ENCODE peak calls at places on chromosomes 12 and 14, in ten cellular contexts. E is heart left ventricle; B is CD8-positive, alpha-beta memory T cell; Q is stomach; U is body of pancreas; A is gastrocnemius medialis; Z is dorsolateral prefrontal cortex; L is A549; C is osteoblast; V is endothelial cell of umbilical vein. Y is an unnamed sample.

GRCh38 chr12:106987846-106988245 is 900 bp upstream of the MTERF2 start:
- DNase-seq in E (no peak), B (no peak), Q (peak), U (peak), A (no peak), Z (no peak), L (no peak), C (no peak), V (no peak), Y (no peak)

GRCh38 chr14:51616724-51617409 is 34.8 kb upstream of the FRMD6 start:
- DNase-seq in E (no peak), B (no peak), Q (peak), U (peak), A (no peak), Z (no peak), L (peak), C (no peak), V (peak), Y (no peak)

GRCh38 chr12:9721394-9722092 is 11.4 kb downstream of the CLECL1 start:
- DNase-seq in E (no peak), B (no peak), Q (no peak), U (no peak), A (no peak), Z (no peak), L (peak), C (no peak), V (peak), Y (no peak)

GRCh38 chr12:51823875-51824565 is 24.5 kb downstream of the FIGNL2 start:
- DNase-seq in E (no peak), B (no peak), Q (peak), U (peak), A (no peak), Z (peak), L (peak), C (peak), V (peak), Y (no peak)

GRCh38 chr12:122752464-122753212 is at the start of gene DENR:
- DNase-seq in E (peak), B (peak), Q (peak), U (peak), A (peak), Z (peak), L (peak), C (peak), V (peak), Y (peak)

GRCh38 chr12:65695077-65695865 is 129.0 kb upstream of the HMGA2 start:
- DNase-seq in E (peak), B (no peak), Q (peak), U (peak), A (no peak), Z (no peak), L (peak), C (peak), V (peak), Y (no peak)

GRCh38 chr14:104665663-104666522 is 23.5 kb upstream of the INF2 start:
- DNase-seq in E (no peak), B (peak), Q (peak), U (peak), A (no peak), Z (peak), L (peak), C (peak), V (peak), Y (peak)

GRCh38 chr14:59317782-59318505 is 129.5 kb downstream of the DAAM1 start:
- DNase-seq in E (no peak), B (no peak), Q (no peak), U (no peak), A (no peak), Z (no peak), L (no peak), C (no peak), V (no peak), Y (no peak)

GRCh38 chr12:39145175-39145999 is 240.0 kb upstream of the CPNE8 start:
- DNase-seq in E (peak), B (no peak), Q (peak), U (peak), A (no peak), Z (peak), L (peak), C (peak), V (no peak), Y (no peak)

GRCh38 chr12:50699149-50699548 is 64.8 kb upstream of the ATF1 start:
- DNase-seq in E (no peak), B (no peak), Q (no peak), U (no peak), A (no peak), Z (no peak), L (no peak), C (no peak), V (no peak), Y (no peak)

GRCh38 chr14:34537677-34538009 is 1.9 kb downstream of the EAPP start:
- DNase-seq in E (no peak), B (no peak), Q (no peak), U (no peak), A (no peak), Z (no peak), L (no peak), C (no peak), V (no peak), Y (no peak)
- H3K4me3 ChIP-seq in E (peak), B (no peak), Q (peak), U (no peak), A (peak), Z (peak), L (no peak), C (no peak), V (no peak), Y (no peak)

DNA sequence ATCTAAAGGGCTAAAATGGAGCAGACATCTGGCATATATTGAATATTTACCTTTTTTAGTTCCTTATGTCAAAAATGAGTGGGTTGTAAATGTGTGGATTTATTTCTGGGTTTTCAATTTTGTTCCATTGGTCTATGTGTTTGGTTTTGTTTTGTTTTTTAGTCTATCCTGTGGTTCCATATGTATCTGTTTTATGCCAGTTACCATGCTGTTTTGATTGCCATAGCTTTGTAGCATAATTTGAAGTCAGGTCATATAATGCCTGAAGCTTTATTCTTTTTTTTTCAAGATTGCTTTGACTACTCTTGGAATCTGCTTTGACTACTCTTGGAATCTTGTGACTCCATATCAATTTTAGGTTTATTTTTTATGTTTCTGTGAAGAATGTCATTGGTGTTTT is 133.2 kb downstream of the MIPOL1 start:
- DNase-seq in E (no peak), B (no peak), Q (no peak), U (no peak), A (no peak), Z (no peak), L (no peak), C (no peak), V (no peak), Y (no peak)
- H3K27ac ChIP-seq in E (no peak), B (no peak), Q (no peak), U (no peak), A (no peak), Z (no peak), L (no peak), C (no peak), V (no peak), Y (no peak)

DNA sequence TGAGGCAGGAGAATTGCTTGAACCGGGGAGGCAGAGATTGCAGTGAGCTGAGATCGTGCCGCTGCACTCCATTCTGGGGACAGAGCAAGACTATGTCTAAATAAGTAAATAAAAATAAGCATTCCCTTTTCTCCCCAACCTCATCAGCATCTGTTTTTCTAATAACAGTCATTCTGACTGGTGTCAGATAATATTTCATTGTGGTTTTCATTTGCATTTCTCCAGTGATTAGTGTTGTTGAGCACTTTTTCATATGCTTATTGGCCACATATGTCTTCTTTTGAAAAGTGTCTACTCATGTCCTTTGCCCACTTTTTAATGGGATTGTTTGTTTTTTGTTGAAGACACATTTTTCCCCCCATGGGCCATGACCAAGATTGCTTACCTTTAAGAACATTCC is 243.2 kb downstream of the ADAMTS20 start:
- DNase-seq in E (no peak), B (no peak), Q (no peak), U (no peak), A (no peak), Z (no peak), L (no peak), C (no peak), V (no peak), Y (no peak)
- H3K4me3 ChIP-seq in E (no peak), B (no peak), Q (no peak), U (no peak), A (no peak), Z (no peak), L (no peak), C (no peak), V (no peak), Y (no peak)

DNA sequence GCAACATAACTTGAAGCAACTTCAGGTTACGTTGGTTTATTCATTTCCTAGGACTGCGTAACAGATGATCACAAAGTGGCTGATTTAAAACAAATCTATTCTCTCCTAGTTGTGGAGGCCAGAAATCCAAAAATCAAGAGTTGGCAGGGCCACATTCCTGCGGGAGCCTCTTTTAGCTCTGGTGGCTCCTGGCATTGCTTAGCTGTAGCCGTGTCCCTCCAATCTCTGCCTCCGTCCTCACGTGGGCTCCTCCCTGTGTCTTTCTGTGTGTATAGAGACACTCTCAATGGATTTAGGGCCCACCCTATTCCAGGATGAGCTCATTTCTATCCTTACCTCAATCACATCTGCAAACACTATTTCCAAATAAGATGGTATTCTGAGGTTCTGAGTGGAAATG is 42.5 kb downstream of the KCTD10 start:
- DNase-seq in E (no peak), B (no peak), Q (no peak), U (no peak), A (no peak), Z (no peak), L (no peak), C (no peak), V (no peak), Y (no peak)
- H3K27ac ChIP-seq in E (no peak), B (no peak), Q (no peak), U (no peak), A (no peak), Z (no peak), L (no peak), C (no peak), V (no peak), Y (no peak)

GRCh38 chr12:108255203-108255602 is 83.9 kb downstream of the CMKLR1 start:
- DNase-seq in E (no peak), B (no peak), Q (no peak), U (no peak), A (no peak), Z (no peak), L (no peak), C (no peak), V (no peak), Y (no peak)

GRCh38 chr12:108257610-108258106 is 81.5 kb downstream of the CMKLR1 start:
- DNase-seq in E (no peak), B (no peak), Q (no peak), U (no peak), A (no peak), Z (no peak), L (no peak), C (no peak), V (no peak), Y (no peak)

GRCh38 chr12:108254030-108254429 is 85.1 kb downstream of the CMKLR1 start:
- DNase-seq in E (no peak), B (no peak), Q (no peak), U (no peak), A (no peak), Z (no peak), L (no peak), C (no peak), V (no peak), Y (no peak)

GRCh38 chr12:108260039-108260438 is 79.1 kb downstream of the CMKLR1 start:
- DNase-seq in E (no peak), B (no peak), Q (no peak), U (no peak), A (no peak), Z (no peak), L (no peak), C (no peak), V (no peak), Y (no peak)

DNA sequence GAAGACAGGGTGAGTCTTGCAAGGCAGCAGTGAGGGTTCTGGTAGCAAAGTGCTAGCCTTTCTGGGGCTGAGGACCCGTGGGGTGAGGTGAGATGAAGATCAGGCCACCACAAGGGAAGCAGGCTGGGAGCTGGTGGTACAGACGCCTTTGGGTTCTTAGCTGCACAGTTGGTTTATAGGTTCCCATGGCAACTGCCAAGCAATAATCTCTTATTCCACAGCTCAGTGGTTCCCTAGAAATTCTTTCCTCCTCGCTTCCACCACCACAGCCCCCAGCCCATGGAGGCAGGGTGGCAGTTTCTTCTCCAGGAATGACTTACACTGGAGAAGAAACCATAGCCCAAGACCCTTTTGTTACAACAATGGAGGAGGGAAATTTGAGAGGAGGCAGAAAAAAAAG is 82.1 kb downstream of the CMKLR1 start:
- DNase-seq in E (no peak), B (no peak), Q (no peak), U (no peak), A (no peak), Z (no peak), L (no peak), C (no peak), V (no peak), Y (no peak)
- H3K4me3 ChIP-seq in E (no peak), B (no peak), Q (no peak), U (no peak), A (no peak), Z (no peak), L (no peak), C (no peak), V (no peak), Y (no peak)

DNA sequence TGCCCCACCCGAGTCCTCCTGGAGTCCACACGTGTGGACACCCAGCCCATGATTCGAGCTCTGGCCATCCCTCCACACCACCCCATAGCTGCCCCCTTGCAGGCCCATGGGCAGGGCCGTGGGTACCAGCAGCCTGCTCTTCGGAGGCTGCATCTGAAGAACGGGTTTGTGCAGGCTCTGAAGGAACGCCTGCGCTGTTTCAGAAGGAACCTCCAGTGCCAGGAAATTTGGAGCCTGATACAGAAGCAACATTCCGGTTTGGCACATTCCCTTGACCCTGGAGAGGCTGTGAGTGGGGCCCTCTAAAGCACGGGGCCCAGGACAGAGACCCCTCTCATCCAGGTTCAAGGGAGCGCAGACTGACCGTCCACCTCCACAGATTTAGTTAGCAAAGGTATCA is 57.0 kb downstream of the ZNF664 start:
- DNase-seq in E (no peak), B (no peak), Q (no peak), U (no peak), A (no peak), Z (no peak), L (no peak), C (peak), V (no peak), Y (no peak)
- H3K27ac ChIP-seq in E (no peak), B (no peak), Q (no peak), U (no peak), A (no peak), Z (no peak), L (no peak), C (peak), V (no peak), Y (no peak)

DNA sequence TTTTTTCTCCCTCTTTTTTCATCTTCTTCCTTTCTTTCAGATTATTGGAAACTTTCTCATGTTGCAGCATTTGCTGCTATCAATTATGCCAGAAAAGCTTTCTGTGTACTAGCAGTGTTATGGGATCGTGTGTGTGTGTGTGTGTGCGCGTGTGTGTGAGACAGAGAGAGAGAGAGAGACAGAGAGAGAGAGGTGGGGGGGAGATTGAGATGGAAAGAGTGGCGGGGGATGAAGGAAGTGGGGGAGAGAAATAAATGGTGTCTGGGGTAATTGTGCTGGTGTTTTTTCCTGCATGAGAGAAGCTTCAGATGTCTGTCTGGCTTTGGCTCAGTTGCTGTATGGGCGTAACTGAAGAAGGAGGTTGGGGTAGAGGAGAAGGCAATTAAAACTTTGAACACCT is 268.9 kb downstream of the RAD51B start:
- DNase-seq in E (no peak), B (no peak), Q (no peak), U (no peak), A (no peak), Z (no peak), L (peak), C (no peak), V (no peak), Y (peak)
- H3K4me3 ChIP-seq in E (no peak), B (no peak), Q (no peak), U (no peak), A (peak), Z (no peak), L (peak), C (no peak), V (no peak), Y (no peak)

Y was measured in naive thymus-derived CD4-positive, alpha-beta T cell.